ENCODE peak calls at places on chromosomes 11 and 22, in ten cellular contexts. One of them, this sample, is unnamed.

GRCh38 chr22:31102441-31103081 is 4.8 kb downstream of the SELENOM start:
- DNase-seq in stimulated activated naive CD8-positive, alpha-beta T cell treated with anti-CD3 and anti-CD28 coated beads, Interleukin-15, Interleukin-2, amounts not matched to agents 100 U/mL and 50 U/mL, for 24 hours: no peak
- DNase-seq in spleen: peak
- DNase-seq in heart right ventricle: peak
- DNase-seq in ELR: peak
- DNase-seq in EL: peak
- DNase-seq in thoracic aorta: peak
- DNase-seq in osteocyte: peak
- DNase-seq in substantia nigra: no peak
- DNase-seq in glutamatergic neuron: no peak
- DNase-seq in this sample: peak

GRCh38 chr11:426851-427250 is 12.1 kb upstream of the SIGIRR start:
- DNase-seq in stimulated activated naive CD8-positive, alpha-beta T cell treated with anti-CD3 and anti-CD28 coated beads, Interleukin-15, Interleukin-2, amounts not matched to agents 100 U/mL and 50 U/mL, for 24 hours: no peak
- DNase-seq in spleen: peak
- DNase-seq in heart right ventricle: no peak
- DNase-seq in ELR: no peak
- DNase-seq in EL: no peak
- DNase-seq in thoracic aorta: no peak
- DNase-seq in osteocyte: no peak
- DNase-seq in substantia nigra: no peak
- DNase-seq in glutamatergic neuron: no peak
- DNase-seq in this sample: no peak

GRCh38 chr11:129704831-129705230 is 110.8 kb upstream of the TMEM45B start:
- DNase-seq in stimulated activated naive CD8-positive, alpha-beta T cell treated with anti-CD3 and anti-CD28 coated beads, Interleukin-15, Interleukin-2, amounts not matched to agents 100 U/mL and 50 U/mL, for 24 hours: no peak
- DNase-seq in spleen: no peak
- DNase-seq in heart right ventricle: no peak
- DNase-seq in ELR: no peak
- DNase-seq in EL: no peak
- DNase-seq in thoracic aorta: no peak
- DNase-seq in osteocyte: peak
- DNase-seq in substantia nigra: no peak
- DNase-seq in glutamatergic neuron: no peak
- DNase-seq in this sample: no peak

GRCh38 chr11:127875076-127875475 is 712.3 kb downstream of the ETS1 start:
- DNase-seq in stimulated activated naive CD8-positive, alpha-beta T cell treated with anti-CD3 and anti-CD28 coated beads, Interleukin-15, Interleukin-2, amounts not matched to agents 100 U/mL and 50 U/mL, for 24 hours: no peak
- DNase-seq in spleen: no peak
- DNase-seq in heart right ventricle: no peak
- DNase-seq in ELR: no peak
- DNase-seq in EL: no peak
- DNase-seq in thoracic aorta: no peak
- DNase-seq in osteocyte: no peak
- DNase-seq in substantia nigra: no peak
- DNase-seq in glutamatergic neuron: no peak
- DNase-seq in this sample: no peak

GRCh38 chr11:60500276-60500935 is 7.8 kb downstream of the MS4A12 start:
- DNase-seq in stimulated activated naive CD8-positive, alpha-beta T cell treated with anti-CD3 and anti-CD28 coated beads, Interleukin-15, Interleukin-2, amounts not matched to agents 100 U/mL and 50 U/mL, for 24 hours: no peak
- DNase-seq in spleen: no peak
- DNase-seq in heart right ventricle: no peak
- DNase-seq in ELR: no peak
- DNase-seq in EL: peak
- DNase-seq in thoracic aorta: no peak
- DNase-seq in osteocyte: no peak
- DNase-seq in substantia nigra: no peak
- DNase-seq in glutamatergic neuron: no peak
- DNase-seq in this sample: peak

GRCh38 chr11:13308704-13309103 is 31.1 kb downstream of the BMAL1 start:
- DNase-seq in stimulated activated naive CD8-positive, alpha-beta T cell treated with anti-CD3 and anti-CD28 coated beads, Interleukin-15, Interleukin-2, amounts not matched to agents 100 U/mL and 50 U/mL, for 24 hours: no peak
- DNase-seq in spleen: no peak
- DNase-seq in heart right ventricle: no peak
- DNase-seq in ELR: no peak
- DNase-seq in EL: no peak
- DNase-seq in thoracic aorta: no peak
- DNase-seq in osteocyte: no peak
- DNase-seq in substantia nigra: no peak
- DNase-seq in glutamatergic neuron: no peak
- DNase-seq in this sample: no peak

GRCh38 chr22:20021196-20022181 is 579 bp downstream of the TANGO2 start:
- DNase-seq in stimulated activated naive CD8-positive, alpha-beta T cell treated with anti-CD3 and anti-CD28 coated beads, Interleukin-15, Interleukin-2, amounts not matched to agents 100 U/mL and 50 U/mL, for 24 hours: peak
- DNase-seq in spleen: no peak
- DNase-seq in heart right ventricle: peak
- DNase-seq in ELR: peak
- DNase-seq in EL: peak
- DNase-seq in thoracic aorta: no peak
- DNase-seq in osteocyte: no peak
- DNase-seq in substantia nigra: peak
- DNase-seq in glutamatergic neuron: no peak
- DNase-seq in this sample: peak

GRCh38 chr22:28976588-28976987 is 85.0 kb downstream of the C22orf31 start:
- DNase-seq in stimulated activated naive CD8-positive, alpha-beta T cell treated with anti-CD3 and anti-CD28 coated beads, Interleukin-15, Interleukin-2, amounts not matched to agents 100 U/mL and 50 U/mL, for 24 hours: no peak
- DNase-seq in spleen: no peak
- DNase-seq in heart right ventricle: no peak
- DNase-seq in ELR: peak
- DNase-seq in EL: peak
- DNase-seq in thoracic aorta: no peak
- DNase-seq in osteocyte: no peak
- DNase-seq in substantia nigra: no peak
- DNase-seq in glutamatergic neuron: no peak
- DNase-seq in this sample: peak

This sample was measured in renal cortical epithelial cell.